ENCODE peak calls at places on chromosomes 16 and 17, in six cellular contexts. One of them, this sample, is unnamed.

GRCh38 chr17:14515015-14515414 is 214.1 kb downstream of the HS3ST3B1 start:
- DNase-seq in K562: no peak
- DNase-seq in HCT116: no peak
- DNase-seq in H1: no peak
- DNase-seq in HepG2: no peak
- DNase-seq in GM12878: no peak
- DNase-seq in this sample: no peak

GRCh38 chr16:71708696-71709095 is 15.8 kb downstream of the PHLPP2 start:
- DNase-seq in K562: no peak
- DNase-seq in HCT116: no peak
- DNase-seq in H1: no peak
- DNase-seq in HepG2: no peak
- DNase-seq in GM12878: no peak
- DNase-seq in this sample: no peak

GRCh38 chr16:1133810-1134520 is 18.9 kb upstream of the CACNA1H start:
- DNase-seq in K562: no peak
- DNase-seq in HCT116: no peak
- DNase-seq in H1: no peak
- DNase-seq in HepG2: no peak
- DNase-seq in GM12878: no peak
- DNase-seq in this sample: no peak

GRCh38 chr17:35432176-35433074 is at the start of gene SLFN12:
- DNase-seq in K562: no peak
- DNase-seq in HCT116: no peak
- DNase-seq in H1: peak; percentile 71
- DNase-seq in HepG2: no peak
- DNase-seq in GM12878: peak; percentile 67
- DNase-seq in this sample: no peak

GRCh38 chr17:66764559-66764958 is 70.4 kb upstream of the CACNG5 start:
- DNase-seq in K562: no peak
- DNase-seq in HCT116: no peak
- DNase-seq in H1: no peak
- DNase-seq in HepG2: no peak
- DNase-seq in GM12878: no peak
- DNase-seq in this sample: no peak

GRCh38 chr16:4926928-4927327 is 10.0 kb downstream of the PPL start:
- DNase-seq in K562: no peak
- DNase-seq in HCT116: no peak
- DNase-seq in H1: no peak
- DNase-seq in HepG2: no peak
- DNase-seq in GM12878: no peak
- DNase-seq in this sample: no peak

GRCh38 chr17:43940630-43941029 is 1.6 kb downstream of the PPY start:
- DNase-seq in K562: peak; percentile 71
- DNase-seq in HCT116: peak; percentile 24
- DNase-seq in H1: peak; percentile 83
- DNase-seq in HepG2: peak; percentile 73
- DNase-seq in GM12878: no peak
- DNase-seq in this sample: no peak

GRCh38 chr16:789451-789850 is 1.0 kb downstream of the CHTF18 start:
- DNase-seq in K562: no peak
- DNase-seq in HCT116: no peak
- DNase-seq in H1: no peak
- DNase-seq in HepG2: no peak
- DNase-seq in GM12878: no peak
- DNase-seq in this sample: no peak

GRCh38 chr17:67381925-67382257 is 4.8 kb downstream of the PITPNC1 start:
- DNase-seq in K562: no peak
- DNase-seq in HCT116: no peak
- DNase-seq in H1: no peak
- DNase-seq in HepG2: no peak
- DNase-seq in GM12878: no peak
- DNase-seq in this sample: no peak

GRCh38 chr16:79602615-79603014 is 2.1 kb upstream of the MAF start:
- DNase-seq in K562: no peak
- DNase-seq in HCT116: no peak
- DNase-seq in H1: no peak
- DNase-seq in HepG2: no peak
- DNase-seq in GM12878: no peak
- DNase-seq in this sample: no peak

GRCh38 chr17:21124096-21124495 is 2.7 kb upstream of the DHRS7B start:
- DNase-seq in K562: no peak
- DNase-seq in HCT116: no peak
- DNase-seq in H1: no peak
- DNase-seq in HepG2: no peak
- DNase-seq in GM12878: no peak
- DNase-seq in this sample: no peak

GRCh38 chr16:81928975-81929374 is 82.3 kb downstream of the SDR42E1 start:
- DNase-seq in K562: peak; percentile 70
- DNase-seq in HCT116: no peak
- DNase-seq in H1: peak; percentile 43
- DNase-seq in HepG2: no peak
- DNase-seq in GM12878: no peak
- DNase-seq in this sample: no peak

GRCh38 chr17:16439867-16440351 is 24.5 kb downstream of the TRPV2 start:
- DNase-seq in K562: no peak
- DNase-seq in HCT116: no peak
- DNase-seq in H1: no peak
- DNase-seq in HepG2: no peak
- DNase-seq in GM12878: no peak
- DNase-seq in this sample: no peak

GRCh38 chr17:64196626-64197025 is 66.4 kb downstream of the TEX2 start:
- DNase-seq in K562: no peak
- DNase-seq in HCT116: no peak
- DNase-seq in H1: no peak
- DNase-seq in HepG2: no peak
- DNase-seq in GM12878: no peak
- DNase-seq in this sample: no peak

GRCh38 chr17:81429353-81429774 is 34.1 kb downstream of the BAHCC1 start:
- DNase-seq in K562: no peak
- DNase-seq in HCT116: no peak
- DNase-seq in H1: no peak
- DNase-seq in HepG2: no peak
- DNase-seq in GM12878: no peak
- DNase-seq in this sample: no peak

GRCh38 chr16:3816326-3816725 is 64.2 kb downstream of the CREBBP start:
- DNase-seq in K562: no peak
- DNase-seq in HCT116: no peak
- DNase-seq in H1: no peak
- DNase-seq in HepG2: no peak
- DNase-seq in GM12878: no peak
- DNase-seq in this sample: no peak

GRCh38 chr16:3819175-3819527 is 61.4 kb downstream of the CREBBP start:
- DNase-seq in K562: no peak
- DNase-seq in HCT116: no peak
- DNase-seq in H1: no peak
- DNase-seq in HepG2: no peak
- DNase-seq in GM12878: no peak
- DNase-seq in this sample: no peak

GRCh38 chr16:3822366-3823045 is 58.0 kb downstream of the CREBBP start:
- DNase-seq in K562: no peak
- DNase-seq in HCT116: no peak
- DNase-seq in H1: no peak
- DNase-seq in HepG2: no peak
- DNase-seq in GM12878: no peak
- DNase-seq in this sample: no peak

GRCh38 chr16:3823427-3823826 is 57.1 kb downstream of the CREBBP start:
- DNase-seq in K562: no peak
- DNase-seq in HCT116: no peak
- DNase-seq in H1: no peak
- DNase-seq in HepG2: no peak
- DNase-seq in GM12878: no peak
- DNase-seq in this sample: no peak

GRCh38 chr16:3819741-3820724 is 60.5 kb downstream of the CREBBP start:
- DNase-seq in K562: peak; percentile 68
- DNase-seq in HCT116: peak; percentile 27
- DNase-seq in H1: no peak
- DNase-seq in HepG2: no peak
- DNase-seq in GM12878: no peak
- DNase-seq in this sample: no peak
- TF ChIP-seq ZNF274 in K562: no peak
- TF ChIP-seq ZNF274 in HCT116: no peak
- TF ChIP-seq ZNF274 in H1: no peak
- TF ChIP-seq ZNF274 in HepG2: no peak
- TF ChIP-seq ZNF274 in GM12878: no peak
- TF ChIP-seq ZNF274 in this sample: no peak

DNA sequence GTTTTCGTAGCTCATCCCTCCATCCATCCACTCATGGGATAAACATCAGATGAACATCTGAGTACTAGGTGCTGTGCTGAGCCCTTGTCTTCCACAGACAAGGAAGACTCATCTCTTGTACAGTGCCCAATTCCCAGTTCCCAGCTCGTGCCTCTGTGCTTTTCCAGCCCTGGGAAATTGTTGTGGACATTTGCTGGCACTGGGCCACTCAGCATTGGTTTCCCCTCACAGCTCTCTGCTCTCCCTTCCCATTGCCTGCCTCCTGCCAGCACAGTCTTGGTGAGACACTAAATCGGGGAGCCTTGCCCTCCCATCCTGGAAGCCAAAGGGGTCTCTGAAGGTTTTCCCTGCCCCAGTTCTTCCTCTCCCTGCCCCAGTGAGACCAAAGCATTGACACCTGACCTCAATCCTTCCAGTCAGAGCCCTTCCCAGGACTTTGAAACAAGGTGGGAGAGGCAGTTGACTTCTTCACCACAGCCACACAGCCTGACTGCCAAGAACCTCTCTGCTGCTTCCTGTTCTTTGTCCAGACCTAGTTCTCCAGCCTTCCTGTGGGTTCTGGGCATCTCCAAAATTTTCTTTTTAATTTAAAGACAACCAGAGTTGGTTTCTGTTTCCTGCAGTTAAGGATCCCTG is 50.2 kb downstream of the WSB1 start:
- DNase-seq in K562: no peak
- DNase-seq in HCT116: no peak
- DNase-seq in H1: no peak
- DNase-seq in HepG2: no peak
- DNase-seq in GM12878: no peak
- DNase-seq in this sample: no peak
- H3K9ac ChIP-seq in K562: peak overlapping the region; percentile 79
- H3K9ac ChIP-seq in HCT116: no peak overlapping the region
- H3K9ac ChIP-seq in H1: no peak overlapping the region
- H3K9ac ChIP-seq in HepG2: no peak overlapping the region
- H3K9ac ChIP-seq in GM12878: no peak overlapping the region
- H3K9ac ChIP-seq in this sample: no peak overlapping the region

DNA sequence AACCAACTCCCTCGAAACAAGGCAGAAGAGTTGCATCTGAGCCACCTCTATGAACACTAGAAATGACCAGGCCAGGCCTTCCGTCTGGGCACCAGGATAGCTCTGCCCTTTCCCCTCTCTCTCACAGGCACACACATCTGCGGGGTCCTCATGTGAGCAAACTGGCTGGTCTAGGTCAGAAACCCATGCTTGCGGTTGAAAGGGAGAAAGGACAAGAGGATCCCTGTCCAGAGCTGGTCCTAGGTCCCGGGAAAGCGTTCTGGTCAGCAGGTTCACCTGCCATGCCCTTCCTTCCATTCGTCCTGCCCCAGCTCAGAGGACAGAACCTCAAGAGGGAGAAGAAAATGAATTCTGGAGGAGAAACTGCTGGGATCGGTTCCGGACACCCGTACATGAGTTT is 2.7 kb downstream of the MNT start:
- DNase-seq in K562: no peak
- DNase-seq in HCT116: no peak
- DNase-seq in H1: no peak
- DNase-seq in HepG2: no peak
- DNase-seq in GM12878: no peak
- DNase-seq in this sample: no peak
- H3K4me1 ChIP-seq in K562: peaks cover 87% of the 10 kb centered on the region
- H3K4me1 ChIP-seq in HCT116: peaks cover 44% of the 10 kb centered on the region
- H3K4me1 ChIP-seq in H1: peaks cover 11% of the 10 kb centered on the region
- H3K4me1 ChIP-seq in HepG2: peaks cover 47% of the 10 kb centered on the region
- H3K4me1 ChIP-seq in GM12878: peaks cover 27% of the 10 kb centered on the region
- H3K4me1 ChIP-seq in this sample: peaks cover 44% of the 10 kb centered on the region

GRCh38 chr16:11675561-11676511 is 7.6 kb downstream of the SNN start:
- DNase-seq in K562: no peak
- DNase-seq in HCT116: peak; percentile 72
- DNase-seq in H1: no peak
- DNase-seq in HepG2: peak; percentile 88
- DNase-seq in GM12878: no peak
- DNase-seq in this sample: no peak
- TF ChIP-seq ZNF274 in K562: no peak
- TF ChIP-seq ZNF274 in HCT116: no peak
- TF ChIP-seq ZNF274 in H1: no peak
- TF ChIP-seq ZNF274 in HepG2: peak; percentile 11
- TF ChIP-seq ZNF274 in GM12878: no peak
- TF ChIP-seq ZNF274 in this sample: no peak

DNA sequence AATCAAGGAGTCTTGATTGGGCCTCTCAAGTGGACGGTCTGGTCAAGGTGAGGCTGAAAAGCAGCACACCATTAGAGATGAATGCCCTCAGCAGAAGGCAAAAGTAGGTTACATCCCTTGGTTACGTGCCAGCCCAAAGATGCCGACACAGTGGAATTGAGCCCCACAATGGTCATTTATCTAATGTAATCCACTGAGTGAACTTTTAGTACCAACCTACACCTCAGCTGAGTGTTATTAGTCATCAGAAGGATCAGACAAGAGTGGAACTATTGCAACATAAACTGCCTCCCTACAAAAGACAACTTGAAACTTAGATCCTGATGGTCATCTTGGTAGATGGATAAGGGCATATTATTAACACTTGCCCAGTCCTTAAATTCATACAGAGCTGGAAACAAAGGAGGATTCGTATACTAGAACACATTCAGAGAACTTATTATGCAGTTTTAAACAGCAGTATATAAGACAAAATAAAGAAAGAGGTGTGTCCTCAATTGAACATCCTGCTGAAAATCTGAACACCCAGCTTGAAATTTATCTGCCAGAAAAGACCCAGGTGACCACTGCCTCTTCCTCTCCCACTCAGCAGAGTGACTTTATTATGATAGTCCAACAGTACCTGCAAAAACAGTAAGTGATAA is 2.8 kb downstream of the DCUN1D3 start:
- DNase-seq in K562: no peak
- DNase-seq in HCT116: no peak
- DNase-seq in H1: no peak
- DNase-seq in HepG2: peak; percentile 36
- DNase-seq in GM12878: no peak
- DNase-seq in this sample: no peak
- H3K9ac ChIP-seq in K562: no peak overlapping the region
- H3K9ac ChIP-seq in HCT116: no peak overlapping the region
- H3K9ac ChIP-seq in H1: no peak overlapping the region
- H3K9ac ChIP-seq in HepG2: no peak overlapping the region
- H3K9ac ChIP-seq in GM12878: no peak overlapping the region
- H3K9ac ChIP-seq in this sample: no peak overlapping the region